ENCODE peak calls at places on chromosome X, in six cellular contexts. S is psoas muscle, W is dorsolateral prefrontal cortex, C is GM23338, R is GM12865, U is foreskin fibroblast. Q is an unnamed sample.

GRCh38 chrX:155867821-155868220 is 13.3 kb upstream of the VAMP7 start:
- DNase-seq in S (no peak), W (no peak), C (no peak), R (no peak), U (no peak), Q (no peak)

GRCh38 chrX:9189286-9189685 is 155.4 kb upstream of the FAM9B start:
- DNase-seq in S (no peak), W (no peak), C (no peak), R (no peak), U (no peak), Q (no peak)

GRCh38 chrX:125998432-125998831 is 167.7 kb downstream of the DCAF12L2 start:
- DNase-seq in S (no peak), W (no peak), C (peak), R (no peak), U (no peak), Q (no peak)

GRCh38 chrX:121570072-121570841 is 522.8 kb downstream of the GLUD2 start:
- DNase-seq in S (peak), W (no peak), C (no peak), R (peak), U (peak), Q (no peak)

GRCh38 chrX:152632445-152633097 is 5.1 kb upstream of the GABRQ start:
- DNase-seq in S (no peak), W (peak), C (peak), R (peak), U (no peak), Q (peak)

GRCh38 chrX:72624194-72624593 is 51.6 kb upstream of the HDAC8 start:
- DNase-seq in S (no peak), W (no peak), C (no peak), R (no peak), U (no peak), Q (no peak)

GRCh38 chrX:119753001-119753400 is 5.4 kb upstream of the SOWAHD start:
- DNase-seq in S (no peak), W (no peak), C (peak), R (no peak), U (no peak), Q (no peak)

GRCh38 chrX:131895002-131895401 is 128.1 kb upstream of the STK26 start:
- DNase-seq in S (no peak), W (no peak), C (no peak), R (no peak), U (peak), Q (peak)

GRCh38 chrX:13029831-13030771 is 14.3 kb downstream of the FAM9C start:
- DNase-seq in S (no peak), W (no peak), C (peak), R (peak), U (no peak), Q (peak)

GRCh38 chrX:115988825-115989224 is 181.7 kb upstream of the AGTR2 start:
- DNase-seq in S (no peak), W (no peak), C (peak), R (peak), U (no peak), Q (no peak)

GRCh38 chrX:155148724-155149537 is 67.3 kb upstream of the VBP1 start:
- DNase-seq in S (no peak), W (no peak), C (peak), R (peak), U (peak), Q (no peak)

GRCh38 chrX:9352683-9353430 is 112.0 kb upstream of the TBL1X start:
- DNase-seq in S (no peak), W (peak), C (no peak), R (peak), U (peak), Q (peak)

GRCh38 chrX:65591206-65591605 is 56.6 kb upstream of the LAS1L start:
- DNase-seq in S (no peak), W (no peak), C (no peak), R (no peak), U (no peak), Q (no peak)

GRCh38 chrX:65598559-65599147 is 64.1 kb upstream of the LAS1L start:
- DNase-seq in S (no peak), W (no peak), C (no peak), R (no peak), U (no peak), Q (no peak)

GRCh38 chrX:65600106-65600505 is 65.5 kb upstream of the LAS1L start:
- DNase-seq in S (no peak), W (no peak), C (no peak), R (no peak), U (no peak), Q (no peak)

GRCh38 chrX:65596270-65596669 is 61.7 kb upstream of the LAS1L start:
- DNase-seq in S (no peak), W (no peak), C (no peak), R (peak), U (peak), Q (no peak)

DNA sequence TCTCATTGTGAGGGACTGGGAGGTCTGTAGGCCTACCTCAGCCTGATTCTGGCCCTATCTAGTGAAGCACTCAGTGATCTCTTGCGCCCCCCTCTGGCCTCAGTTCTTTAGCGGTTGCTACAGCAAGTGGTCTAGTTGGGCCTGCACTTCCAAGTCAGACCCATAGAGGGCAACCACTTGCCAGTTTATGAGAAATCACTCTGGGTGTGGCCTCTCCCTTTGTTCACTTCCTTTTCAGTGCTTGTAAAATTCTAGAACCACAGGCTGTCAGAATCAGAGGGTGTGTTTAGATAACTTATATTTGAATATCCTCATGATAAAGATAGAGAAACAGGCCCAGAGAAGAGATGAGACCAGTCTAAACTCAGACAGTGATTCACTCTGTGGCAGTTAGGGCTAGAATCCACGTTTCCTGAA is 60.9 kb upstream of the LAS1L start:
- DNase-seq in S (peak), W (peak), C (peak), R (peak), U (peak), Q (peak)
- TF ChIP-seq CTCF in S (peak), W (peak), C (peak), R (peak), U (peak), Q (peak)

GRCh38 chrX:20641954-20642353 is 375.2 kb upstream of the RPS6KA3 start:
- DNase-seq in S (no peak), W (no peak), C (no peak), R (no peak), U (no peak), Q (no peak)
- H3K4me3 ChIP-seq in S (no peak), W (no peak), C (no peak), R (no peak), U (no peak), Q (no peak)

GRCh38 chrX:54447461-54447860 is 7.3 kb downstream of the TSR2 start:
- DNase-seq in S (no peak), W (no peak), C (peak), R (no peak), U (peak), Q (no peak)

GRCh38 chrX:54449929-54450328 is 9.7 kb downstream of the TSR2 start:
- DNase-seq in S (no peak), W (no peak), C (no peak), R (no peak), U (no peak), Q (no peak)

GRCh38 chrX:54452920-54453319 is 12.7 kb downstream of the TSR2 start:
- DNase-seq in S (no peak), W (no peak), C (peak), R (peak), U (no peak), Q (no peak)
- TF ChIP-seq CTCF in S (no peak), W (no peak), C (peak), R (no peak), U (peak), Q (no peak)

DNA sequence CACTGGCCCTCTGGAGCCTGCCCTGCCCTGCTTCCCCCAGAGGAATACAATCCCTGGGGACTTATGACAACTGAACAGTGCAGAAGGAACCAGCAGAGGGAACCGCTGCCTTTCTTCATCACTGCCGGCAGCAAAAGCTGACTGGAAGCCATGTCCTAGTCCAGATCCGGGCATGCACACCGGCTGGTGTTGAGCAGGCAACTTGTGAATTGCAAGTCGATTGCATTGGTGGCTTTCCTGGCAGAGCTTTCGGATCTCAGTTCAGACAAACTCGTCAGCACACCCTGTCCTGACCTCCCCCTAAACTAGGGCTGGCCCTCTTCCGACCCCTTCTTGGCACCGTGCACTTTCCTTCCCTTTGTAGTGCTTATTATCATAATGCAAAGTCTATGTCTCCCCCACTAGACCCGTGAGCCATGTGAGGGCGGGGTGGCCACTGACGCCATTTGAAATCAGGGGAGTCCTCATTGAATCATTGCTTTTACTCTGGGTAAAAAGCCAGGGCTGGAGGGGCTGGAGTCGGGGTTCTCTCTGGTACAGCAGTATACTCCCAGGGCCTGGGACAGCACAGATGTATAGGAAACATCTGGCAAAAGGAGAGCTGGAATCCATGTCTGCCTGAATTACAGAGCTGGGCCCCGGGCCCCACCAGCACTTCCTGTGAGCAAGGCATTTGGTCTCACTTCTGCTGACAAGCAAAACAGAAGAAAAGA is 1.8 kb downstream of the ARHGAP4 start:
- DNase-seq in S (no peak), W (peak), C (peak), R (peak), U (peak), Q (no peak)
- H3K4me3 ChIP-seq in S (no peak), W (peak), C (no peak), R (peak), U (no peak), Q (no peak)

GRCh38 chrX:1323315-1323714 is 13.3 kb upstream of the IL3RA start:
- DNase-seq in S (no peak), W (no peak), C (peak), R (peak), U (no peak), Q (peak)
- TF ChIP-seq CTCF in S (peak), W (no peak), C (peak), R (peak), U (peak), Q (peak)

GRCh38 chrX:153828308-153828707 is 2.0 kb downstream of the PDZD4 start:
- DNase-seq in S (no peak), W (no peak), C (no peak), R (no peak), U (no peak), Q (no peak)

GRCh38 chrX:153829799-153830631 is at the start of gene PDZD4:
- DNase-seq in S (no peak), W (no peak), C (peak), R (no peak), U (no peak), Q (no peak)

GRCh38 chrX:153828723-153829548 is 1.4 kb downstream of the PDZD4 start:
- DNase-seq in S (no peak), W (no peak), C (peak), R (no peak), U (no peak), Q (no peak)

GRCh38 chrX:153830632-153831434 is 489 bp upstream of the PDZD4 start:
- DNase-seq in S (no peak), W (no peak), C (no peak), R (no peak), U (no peak), Q (no peak)

DNA sequence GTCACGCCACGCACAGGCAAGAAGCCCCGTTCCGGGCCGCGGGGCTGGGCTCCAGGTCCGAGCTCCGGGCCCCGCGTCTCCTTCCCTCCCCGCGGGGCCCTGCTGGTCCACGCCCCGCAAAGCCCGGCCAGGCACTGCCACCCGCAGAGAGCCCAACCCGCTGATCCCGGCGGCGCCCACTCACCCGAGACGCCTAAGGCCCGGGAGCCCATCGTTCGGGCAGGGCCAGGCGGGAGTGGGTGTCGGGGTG is 870 bp downstream of the PDZD4 start:
- DNase-seq in S (no peak), W (no peak), C (no peak), R (no peak), U (no peak), Q (no peak)
- H3K4me3 ChIP-seq in S (peak), W (peak), C (peak), R (no peak), U (no peak), Q (no peak)

DNA sequence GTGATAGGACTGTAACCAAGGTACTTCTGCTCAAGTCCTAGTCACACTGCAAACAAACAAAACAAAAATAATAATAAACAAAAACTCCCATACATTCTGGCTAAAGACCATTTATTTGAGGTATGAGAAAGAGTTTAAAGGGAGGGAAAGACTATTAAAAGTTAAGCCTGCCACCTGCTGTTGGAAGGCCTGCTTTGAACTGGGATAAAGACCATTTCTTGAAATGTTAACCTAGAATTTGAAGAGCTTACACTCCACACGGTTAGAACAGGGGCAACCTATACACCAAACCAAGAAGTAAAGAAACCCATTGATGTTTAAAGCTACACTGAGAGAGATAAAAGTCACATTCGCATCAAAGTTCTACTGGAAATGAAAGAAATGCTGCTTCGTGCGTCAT is 548.7 kb upstream of the DIPK2B start:
- DNase-seq in S (no peak), W (no peak), C (peak), R (no peak), U (no peak), Q (no peak)
- TF ChIP-seq CTCF in S (peak), W (no peak), C (peak), R (peak), U (no peak), Q (no peak)

DNA sequence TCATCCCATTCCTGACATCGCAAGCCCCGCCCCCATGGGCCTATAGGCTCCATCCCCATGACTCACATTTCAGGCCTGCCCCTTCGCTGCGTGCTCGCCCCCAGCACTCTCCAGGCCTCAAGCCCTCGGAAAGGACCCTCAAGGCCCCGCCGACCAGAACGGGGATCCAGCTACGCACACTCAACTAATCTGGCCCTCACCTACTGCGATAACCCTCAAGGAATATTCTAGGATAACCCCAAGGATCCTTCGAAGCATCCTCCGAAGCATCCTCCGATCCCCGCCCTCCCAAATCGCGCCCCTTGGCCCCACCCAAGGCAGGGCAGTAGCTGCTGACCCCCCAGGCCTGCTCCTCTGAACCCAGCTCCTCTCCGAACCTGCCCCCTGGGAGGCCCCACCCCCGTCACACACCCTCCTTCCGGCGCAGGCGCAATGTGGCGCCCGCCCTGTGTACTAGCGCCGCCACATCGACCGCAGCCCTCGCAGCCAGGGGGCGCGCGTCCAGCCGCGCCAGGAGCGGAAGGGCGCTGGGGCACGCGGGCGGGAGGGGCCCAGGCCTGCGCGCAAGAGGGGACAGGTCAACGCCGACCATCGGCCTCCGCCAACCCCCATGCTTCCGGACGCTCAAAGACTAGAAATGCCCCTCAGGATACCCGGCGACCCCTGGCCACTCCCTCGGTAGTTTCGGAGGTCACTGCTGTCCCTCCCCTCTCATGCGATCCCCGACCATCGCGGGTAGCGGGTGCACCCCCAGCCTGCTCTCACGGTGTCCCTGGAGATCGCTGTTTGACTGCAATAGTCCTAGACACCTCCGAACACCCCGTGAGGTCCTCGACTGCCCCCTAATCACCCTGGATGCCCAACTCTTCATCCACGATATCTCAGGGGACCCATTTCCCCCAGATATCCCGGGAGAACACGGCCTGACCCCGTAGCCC is 6.4 kb upstream of the MAGIX start:
- DNase-seq in S (peak), W (peak), C (peak), R (peak), U (peak), Q (peak)
- H3K4me3 ChIP-seq in S (peak), W (peak), C (peak), R (peak), U (peak), Q (peak)